ENCODE peak calls at places on chromosomes 4 and X, in nine cellular contexts. M, G, L, X, N, E, H, W and F are unnamed samples.

GRCh38 chr4:11436673-11437072 is 8.0 kb upstream of the HS3ST1 start:
- DNase-seq in H (no peak), L (no peak), M (no peak), E (no peak), W (no peak), G (no peak), N (no peak), X (no peak), F (no peak)

GRCh38 chr4:73388887-73389286 is 15.2 kb upstream of the ALB start:
- DNase-seq in G (peak; percentile 42), H (no peak), X (no peak), E (no peak), L (no peak), W (no peak), M (no peak), N (no peak), F (no peak)

GRCh38 chrX:15207384-15207783 is 62.5 kb downstream of the ASB9 start:
- DNase-seq in H (no peak), X (no peak), L (no peak), W (no peak), G (no peak), M (no peak), E (no peak), N (no peak), F (no peak)

GRCh38 chr4:83268491-83268890 is 16.1 kb downstream of the COQ2 start:
- DNase-seq in G (no peak), W (no peak), L (no peak), X (no peak), H (no peak), E (no peak), M (no peak), N (no peak), F (no peak)

GRCh38 chrX:4671344-4671743 is 957.9 kb upstream of the PRKX start:
- DNase-seq in X (no peak), N (no peak), G (no peak), E (no peak), H (no peak), L (no peak), W (no peak), M (no peak), F (no peak)

GRCh38 chrX:43560247-43560946 is 95.7 kb upstream of the MAOA start:
- DNase-seq in N (no peak), W (no peak), E (no peak), H (no peak), X (no peak), L (peak; percentile 26), G (no peak), M (no peak), F (no peak)

GRCh38 chr4:149997881-149998421 is 80.3 kb upstream of the DCLK2 start:
- DNase-seq in H (no peak), G (peak; percentile 56), M (no peak), X (no peak), L (peak; percentile 27), E (no peak), N (no peak), W (no peak), F (peak; percentile 68)

GRCh38 chr4:128220286-128221235 is 67.1 kb downstream of the PGRMC2 start:
- DNase-seq in L (no peak), X (no peak), H (no peak), N (no peak), E (no peak), W (no peak), G (no peak), M (no peak), F (peak; percentile 74)

GRCh38 chr4:76987153-76987562 is 37.6 kb downstream of the SEPTIN11 start:
- DNase-seq in E (peak; percentile 38), X (no peak), H (peak; percentile 27), L (no peak), G (peak; percentile 46), M (no peak), W (no peak), N (no peak), F (no peak)

GRCh38 chr4:85005865-85006377 is 39.4 kb upstream of the WDFY3 start:
- DNase-seq in X (peak; percentile 60), W (no peak), E (no peak), G (no peak), M (no peak), L (no peak), N (no peak), H (no peak), F (peak; percentile 75)

GRCh38 chr4:86569103-86569870 is 24.8 kb upstream of the PTPN13 start:
- DNase-seq in X (no peak), G (no peak), H (no peak), E (no peak), W (no peak), L (no peak), M (no peak), N (no peak), F (no peak)

GRCh38 chrX:77442728-77443127 is 4.5 kb upstream of the FGF16 start:
- DNase-seq in L (no peak), H (no peak), E (no peak), W (no peak), M (no peak), G (no peak), N (no peak), X (peak; percentile 28), F (peak; percentile 79)

GRCh38 chrX:135480076-135480475 is 40.4 kb upstream of the INTS6L start:
- DNase-seq in H (no peak), L (no peak), N (no peak), M (peak; percentile 63), W (no peak), G (no peak), E (no peak), X (no peak), F (no peak)

GRCh38 chr4:53537606-53538005 is 53.7 kb downstream of the LNX1 start:
- DNase-seq in M (no peak), X (no peak), W (no peak), L (peak; percentile 29), G (no peak), E (no peak), N (no peak), H (no peak), F (no peak)

GRCh38 chr4:53535567-53535966 is 55.7 kb downstream of the LNX1 start:
- DNase-seq in G (no peak), W (no peak), H (no peak), X (no peak), L (no peak), N (no peak), M (no peak), E (no peak), F (no peak)

GRCh38 chr4:53532521-53532920 is 58.8 kb downstream of the LNX1 start:
- DNase-seq in E (no peak), H (no peak), W (no peak), G (no peak), X (no peak), N (no peak), L (no peak), M (no peak), F (no peak)

GRCh38 chr4:53534684-53535083 is 56.6 kb downstream of the LNX1 start:
- DNase-seq in M (no peak), W (no peak), E (no peak), L (no peak), H (no peak), N (no peak), X (no peak), G (no peak), F (no peak)

GRCh38 chr4:53536328-53536727 is 55.0 kb downstream of the LNX1 start:
- DNase-seq in H (no peak), X (no peak), G (no peak), W (no peak), M (no peak), N (no peak), E (no peak), L (no peak), F (no peak)
- H3K4me1 ChIP-seq in H (no peaks in the 10 kb centered on the region), X (peaks cover 9% of the 10 kb centered on the region), G (peaks cover 2% of the 10 kb centered on the region), W (no peaks in the 10 kb centered on the region), M (no peaks in the 10 kb centered on the region), N (peaks cover 9% of the 10 kb centered on the region), E (peaks cover 4% of the 10 kb centered on the region), L (no peaks in the 10 kb centered on the region), F (peaks cover 23% of the 10 kb centered on the region)

DNA sequence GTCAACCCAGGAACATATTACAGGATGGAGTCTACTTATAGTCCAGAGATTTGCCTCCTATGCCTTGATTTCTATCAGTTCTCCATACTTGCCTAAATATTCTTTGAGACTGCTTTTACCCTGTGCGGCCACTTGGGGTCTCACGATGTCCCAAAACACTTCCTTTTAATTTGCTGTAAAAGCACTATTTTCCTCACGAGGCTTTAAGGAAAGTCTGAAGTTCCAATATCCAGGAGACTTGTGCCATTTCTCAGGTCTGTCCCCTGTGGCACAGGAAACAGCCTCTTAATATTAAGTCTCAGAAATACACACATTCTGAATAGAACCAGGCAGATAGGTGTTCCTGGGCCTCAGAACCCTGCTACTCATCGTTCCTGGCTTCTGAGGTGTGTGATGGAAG is 142.9 kb downstream of the TMEM164 start:
- DNase-seq in X (peak; percentile 46), N (no peak), W (no peak), M (no peak), E (peak; percentile 31), H (no peak), L (no peak), G (peak; percentile 35), F (no peak)
- TF ChIP-seq CTCF in X (peak; percentile 66), N (peak; percentile 61), W (peak; percentile 62), M (peak; percentile 56), E (peak; percentile 34), H (peak; percentile 52), L (peak; percentile 40), G (peak; percentile 52), F (peak; percentile 61)

DNA sequence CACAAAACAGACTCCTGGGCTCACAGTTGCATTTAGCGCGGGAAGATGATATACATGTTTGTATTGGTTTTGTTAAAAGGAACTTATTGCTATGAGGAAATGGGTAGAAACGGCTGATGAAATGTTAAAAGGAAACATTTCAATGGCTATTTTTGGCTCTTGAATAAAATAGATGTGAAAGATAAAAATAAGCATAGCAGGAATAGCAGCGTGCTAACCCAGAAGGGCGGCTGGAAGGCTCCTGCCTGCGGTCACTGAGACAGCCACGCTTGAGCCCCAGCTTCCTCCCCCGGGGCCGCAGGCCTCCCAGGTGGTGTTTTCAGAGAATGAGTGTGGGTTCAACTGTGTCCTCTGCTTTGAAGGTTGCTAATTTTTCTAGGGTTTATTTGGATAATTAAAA is 35.0 kb upstream of the CLCN4 start:
- DNase-seq in G (no peak), W (no peak), X (no peak), N (no peak), H (no peak), E (no peak), L (peak; percentile 41), M (no peak), F (no peak)
- H3K4me1 ChIP-seq in G (no peaks in the 10 kb centered on the region), W (peaks cover 31% of the 10 kb centered on the region), X (peaks cover 5% of the 10 kb centered on the region), N (peaks cover 14% of the 10 kb centered on the region), H (no peaks in the 10 kb centered on the region), E (no peaks in the 10 kb centered on the region), L (no peaks in the 10 kb centered on the region), M (no peaks in the 10 kb centered on the region), F (no peaks in the 10 kb centered on the region)

GRCh38 chr4:89703831-89704230 is 133.1 kb downstream of the SNCA start:
- DNase-seq in E (no peak), G (no peak), W (no peak), N (no peak), L (no peak), H (no peak), X (no peak), M (no peak), F (no peak)

GRCh38 chr4:89704651-89705395 is 132.1 kb downstream of the SNCA start:
- DNase-seq in X (no peak), W (no peak), H (no peak), E (no peak), N (no peak), G (no peak), L (no peak), M (no peak), F (no peak)

DNA sequence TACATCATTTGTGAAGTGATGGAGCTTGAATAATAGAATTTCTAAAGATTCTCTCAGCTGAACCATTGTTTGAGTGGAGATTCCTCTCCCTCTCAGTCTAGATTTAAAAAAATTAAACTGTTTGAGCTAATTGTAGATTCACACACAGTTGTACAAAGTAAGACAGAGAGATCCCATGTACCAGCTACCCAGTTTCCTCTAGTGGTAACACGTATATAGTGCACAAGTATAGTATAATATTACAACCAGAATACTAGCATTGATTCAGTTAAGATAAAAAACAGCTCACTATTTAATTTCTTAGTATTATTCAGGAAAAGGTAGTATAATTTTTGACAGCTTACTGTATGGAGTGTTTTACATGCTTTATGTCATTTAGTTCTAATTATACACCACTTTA is 136.2 kb downstream of the SNCA start:
- DNase-seq in H (no peak), L (no peak), E (no peak), N (no peak), W (no peak), X (no peak), M (no peak), G (no peak), F (no peak)
- TF ChIP-seq CTCF in H (no peak), L (no peak), E (no peak), N (no peak), W (no peak), X (no peak), M (no peak), G (no peak), F (no peak)